ENCODE peak calls at places on chromosome 12, in ten cellular contexts. F, T, Z, D, U, I, L, V, B and K are unnamed samples.

GRCh38 chr12:51897181-51897580 is 9.3 kb downstream of the ANKRD33 start:
- DNase-seq in D (no peak), B (no peak), F (peak), T (no peak), I (no peak), L (no peak), U (peak), V (peak), Z (no peak), K (no peak)

GRCh38 chr12:74725154-74725553 is 187.5 kb downstream of the ATXN7L3B start:
- DNase-seq in L (peak), T (no peak), D (no peak), I (no peak), V (peak), U (no peak), B (no peak), F (no peak), Z (no peak), K (peak)

GRCh38 chr12:129052373-129052772 is 199.1 kb downstream of the GLT1D1 start:
- DNase-seq in U (no peak), V (no peak), D (no peak), T (no peak), Z (no peak), I (no peak), F (no peak), B (no peak), L (no peak), K (no peak)

GRCh38 chr12:66514581-66514980 is 164.3 kb downstream of the GRIP1 start:
- DNase-seq in F (no peak), U (no peak), V (peak), I (no peak), T (no peak), D (no peak), Z (no peak), L (peak), B (no peak), K (peak)

GRCh38 chr12:49336645-49337584 is at the start of gene C1QL4:
- DNase-seq in I (peak), B (peak), V (peak), Z (peak), L (peak), F (peak), U (peak), T (peak), D (peak), K (peak)

GRCh38 chr12:56267443-56268071 is 815 bp downstream of the COQ10A start:
- DNase-seq in B (peak), D (no peak), V (no peak), Z (peak), T (no peak), I (no peak), F (peak), U (peak), L (no peak), K (no peak)

GRCh38 chr12:94592080-94592479 is 58.3 kb downstream of the TMCC3 start:
- DNase-seq in F (no peak), I (no peak), B (no peak), D (no peak), L (no peak), T (no peak), U (no peak), V (no peak), Z (no peak), K (no peak)

GRCh38 chr12:68358532-68359485 is 26.6 kb upstream of the MDM1 start:
- DNase-seq in U (peak), B (peak), Z (peak), D (no peak), F (peak), L (peak), I (peak), V (peak), T (peak), K (peak)

GRCh38 chr12:54975875-54976274 is 8.7 kb downstream of the TESPA1 start:
- DNase-seq in U (no peak), V (no peak), B (no peak), I (no peak), D (no peak), L (no peak), F (no peak), Z (no peak), T (no peak), K (no peak)

GRCh38 chr12:8045952-8046944 is 13.7 kb downstream of the FOXJ2 start:
- DNase-seq in I (peak), U (peak), B (peak), V (peak), F (peak), L (peak), T (peak), D (peak), Z (peak), K (peak)

GRCh38 chr12:7064516-7064915 is 4.0 kb downstream of the C1S start:
- DNase-seq in D (no peak), B (no peak), U (no peak), Z (no peak), I (no peak), L (no peak), V (no peak), F (no peak), T (no peak), K (no peak)

GRCh38 chr12:10069099-10069498 is 29.7 kb downstream of the CLEC1A start:
- DNase-seq in D (no peak), I (no peak), B (no peak), U (no peak), L (peak), Z (no peak), V (peak), T (no peak), F (no peak), K (peak)

GRCh38 chr12:112906712-112907414 is at the start of gene OAS1:
- DNase-seq in Z (peak), B (no peak), D (no peak), V (peak), L (peak), I (peak), U (peak), T (no peak), F (peak), K (peak)

DNA sequence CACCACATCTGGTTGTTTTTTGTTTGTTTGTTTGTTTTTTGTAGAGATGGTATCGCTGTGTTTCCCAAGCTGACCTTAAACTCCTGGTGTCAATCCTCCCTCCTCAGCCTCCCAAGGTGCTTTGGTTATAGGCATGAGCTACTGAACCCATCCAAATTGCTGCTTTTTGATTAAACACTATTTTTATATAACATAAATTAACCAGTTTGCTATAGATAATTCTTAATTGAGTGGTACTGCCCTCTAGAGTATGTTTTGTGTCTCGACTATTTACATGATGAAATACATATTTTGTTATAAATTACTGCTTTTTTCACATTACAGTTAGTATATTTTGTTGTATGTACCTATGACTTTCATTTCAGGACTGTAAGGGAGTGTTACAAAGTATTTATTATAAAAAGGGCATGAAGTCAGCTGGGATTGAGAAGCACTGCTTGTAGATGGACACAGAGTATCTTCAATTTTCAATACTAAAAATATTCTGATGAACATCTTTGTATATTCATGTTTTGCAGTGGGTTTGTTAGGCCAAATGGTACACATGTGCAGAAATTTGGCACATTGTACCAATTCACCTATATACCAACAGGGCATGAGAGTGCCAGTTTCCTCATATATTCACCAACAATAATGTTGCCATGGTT is 14.9 kb upstream of the SCAF11 start:
- DNase-seq in Z (no peak), I (no peak), B (no peak), V (peak), F (no peak), U (no peak), L (no peak), T (no peak), D (no peak), K (peak)
- TF ChIP-seq CTCF in Z (no peak), I (peak), B (peak), V (peak), F (peak), U (peak), L (no peak), T (peak), D (no peak), K (peak)

GRCh38 chr12:100253437-100253836 is 13.4 kb downstream of the DEPDC4 start:
- DNase-seq in V (no peak), T (no peak), F (no peak), I (no peak), U (no peak), L (no peak), D (no peak), B (no peak), Z (no peak), K (no peak)
- H3K4me3 ChIP-seq in V (no peak), T (no peak), F (no peak), I (no peak), U (no peak), L (no peak), D (no peak), B (no peak), Z (no peak), K (no peak)

DNA sequence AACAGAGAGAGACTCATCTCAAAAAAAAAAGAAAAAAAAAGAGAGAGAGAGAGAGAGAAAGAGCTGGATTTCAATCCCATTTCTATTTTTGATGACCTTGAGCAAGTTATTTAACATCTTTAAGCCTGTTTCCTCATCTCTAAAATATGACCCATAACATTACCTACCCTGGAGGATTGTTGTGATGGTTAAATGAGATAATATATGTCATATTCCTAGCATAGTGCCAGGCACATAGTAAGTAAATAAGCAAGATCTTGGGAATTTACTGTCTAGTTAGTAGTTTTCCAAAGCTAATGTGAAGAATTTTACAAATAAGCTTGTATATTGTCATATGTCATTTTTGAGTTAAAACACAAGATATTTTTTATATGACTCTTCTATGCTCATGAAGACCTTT is 236.5 kb downstream of the PHLDA1 start:
- DNase-seq in D (no peak), L (no peak), T (no peak), I (no peak), V (no peak), F (no peak), B (no peak), U (no peak), Z (no peak), K (no peak)
- TF ChIP-seq CTCF in D (no peak), L (no peak), T (no peak), I (no peak), V (no peak), F (no peak), B (no peak), U (no peak), Z (no peak), K (no peak)

GRCh38 chr12:131539381-131539780 is 171.5 kb upstream of the SFSWAP start:
- DNase-seq in V (no peak), T (no peak), U (no peak), L (no peak), F (no peak), B (no peak), D (no peak), I (no peak), Z (no peak), K (no peak)
- H3K4me3 ChIP-seq in V (no peak), T (no peak), U (no peak), L (no peak), F (no peak), B (no peak), D (no peak), I (no peak), Z (no peak), K (no peak)

DNA sequence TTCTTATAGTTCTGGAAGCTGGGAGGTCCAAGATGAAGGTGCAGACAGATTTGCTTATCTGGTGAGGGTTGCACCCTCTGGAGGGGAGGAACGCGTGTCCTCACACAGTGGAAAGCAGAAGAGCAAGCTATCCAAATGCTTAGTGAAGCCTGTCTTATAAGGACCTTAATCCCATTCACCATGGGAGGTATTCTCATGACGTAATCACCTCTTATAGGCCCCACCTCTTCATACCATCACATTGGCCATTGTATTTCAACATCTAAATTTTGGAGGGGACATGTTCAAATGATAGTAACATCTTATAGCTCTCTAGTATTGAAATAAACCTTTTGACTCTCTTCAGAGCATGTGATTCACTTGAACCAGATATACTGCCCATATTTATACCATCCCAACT is 105.0 kb upstream of the MYF6 start:
- DNase-seq in U (no peak), T (no peak), L (no peak), V (no peak), B (no peak), F (no peak), Z (no peak), D (no peak), I (no peak), K (no peak)
- TF ChIP-seq CTCF in U (no peak), T (no peak), L (no peak), V (no peak), B (no peak), F (no peak), Z (no peak), D (no peak), I (no peak), K (no peak)

GRCh38 chr12:108414021-108414420 is 74.9 kb upstream of the CMKLR1 start:
- DNase-seq in I (no peak), T (no peak), L (no peak), D (no peak), F (no peak), B (no peak), U (no peak), V (no peak), Z (no peak), K (no peak)

DNA sequence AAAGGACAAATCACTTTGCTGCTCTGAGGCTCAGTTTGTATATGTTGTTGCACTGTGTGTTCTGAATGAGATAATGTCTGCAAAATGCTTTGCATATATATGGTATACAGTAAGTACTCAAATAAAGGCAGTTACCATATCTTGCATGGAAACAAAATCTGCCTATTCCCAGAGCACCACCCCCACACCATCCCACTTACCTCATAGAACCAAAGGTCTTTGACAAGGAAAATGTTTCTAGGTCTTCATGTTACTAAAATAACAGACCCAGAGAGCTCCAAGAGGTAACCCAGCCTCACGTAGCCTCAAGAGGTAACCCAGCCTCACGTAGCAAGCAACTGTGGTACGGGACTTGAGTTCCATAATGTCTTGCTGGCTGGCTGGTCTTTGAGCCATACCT is 71.6 kb upstream of the CMKLR1 start:
- DNase-seq in L (no peak), V (no peak), U (no peak), Z (no peak), F (no peak), I (no peak), B (no peak), D (no peak), T (no peak), K (no peak)
- H3K4me3 ChIP-seq in L (no peak), V (no peak), U (no peak), Z (no peak), F (no peak), I (no peak), B (no peak), D (no peak), T (no peak), K (no peak)

DNA sequence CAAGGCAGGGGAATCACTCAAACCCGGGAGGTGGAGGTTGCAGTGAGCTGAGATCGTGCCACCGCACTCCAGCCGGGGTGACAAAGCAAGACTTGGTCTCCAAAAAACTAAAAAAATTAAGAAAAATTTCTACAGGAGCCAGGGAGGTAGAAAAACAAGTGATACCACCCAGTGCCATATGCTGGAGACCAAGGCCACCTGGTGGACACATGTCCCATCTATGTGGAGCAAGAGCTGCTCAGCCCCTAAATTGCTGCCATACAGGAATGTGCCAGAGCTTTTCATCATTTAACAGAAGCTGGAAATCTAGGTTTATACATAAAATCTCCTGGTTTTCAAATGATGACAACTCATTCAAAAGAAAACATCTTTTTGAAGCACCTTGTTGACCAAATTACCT is 61.4 kb upstream of the ELK3 start:
- DNase-seq in L (no peak), I (no peak), F (no peak), B (no peak), V (no peak), D (no peak), T (no peak), Z (no peak), U (no peak), K (no peak)
- TF ChIP-seq CTCF in L (peak), I (no peak), F (peak), B (peak), V (peak), D (no peak), T (no peak), Z (no peak), U (no peak), K (no peak)